ENCODE peak calls at places on chromosome 3, in seven cellular contexts. F, J, K, L, I, S and N are unnamed samples.

GRCh38 chr3:60055765-60056164 is 1005.9 kb upstream of the CFAP20DC start:
- DNase-seq in F (no peak), J (no peak), K (no peak), L (no peak), I (no peak), S (no peak), N (no peak)

GRCh38 chr3:16994842-16995535 is 110.2 kb downstream of the PLCL2 start:
- DNase-seq in F (no peak), J (no peak), K (no peak), L (peak), I (no peak), S (no peak), N (no peak)

GRCh38 chr3:124504332-124505059 is 225.8 kb upstream of the UMPS start:
- DNase-seq in F (no peak), J (no peak), K (no peak), L (no peak), I (no peak), S (no peak), N (no peak)

GRCh38 chr3:27095588-27096222 is 273.5 kb downstream of the NEK10 start:
- DNase-seq in F (no peak), J (no peak), K (no peak), L (no peak), I (no peak), S (no peak), N (no peak)

GRCh38 chr3:17138246-17139039 is 253.7 kb downstream of the PLCL2 start:
- DNase-seq in F (no peak), J (no peak), K (no peak), L (no peak), I (no peak), S (no peak), N (no peak)

GRCh38 chr3:143199998-143200909 is 80.7 kb downstream of the CHST2 start:
- DNase-seq in F (no peak), J (no peak), K (no peak), L (no peak), I (no peak), S (no peak), N (no peak)

GRCh38 chr3:158770254-158771017 is 31.4 kb upstream of the MFSD1 start:
- DNase-seq in F (no peak), J (no peak), K (no peak), L (no peak), I (no peak), S (peak), N (no peak)

GRCh38 chr3:61371123-61371522 is 119.9 kb upstream of the FHIT start:
- DNase-seq in F (no peak), J (no peak), K (no peak), L (no peak), I (no peak), S (peak), N (no peak)

GRCh38 chr3:45477026-45477725 is 88.8 kb downstream of the LARS2 start:
- DNase-seq in F (no peak), J (no peak), K (no peak), L (no peak), I (no peak), S (no peak), N (no peak)

GRCh38 chr3:43391621-43392020 is 105.3 kb downstream of the SNRK start:
- DNase-seq in F (no peak), J (no peak), K (no peak), L (no peak), I (no peak), S (no peak), N (no peak)

GRCh38 chr3:133525435-133525834 is 48.1 kb upstream of the CDV3 start:
- DNase-seq in F (no peak), J (no peak), K (no peak), L (no peak), I (no peak), S (no peak), N (no peak)

GRCh38 chr3:85939026-85939616 is 980.3 kb downstream of the CADM2 start:
- DNase-seq in F (no peak), J (no peak), K (no peak), L (no peak), I (no peak), S (no peak), N (no peak)

GRCh38 chr3:52240059-52240885 is 1.3 kb upstream of the TWF2 start:
- DNase-seq in F (peak), J (no peak), K (peak), L (no peak), I (peak), S (peak), N (peak)

GRCh38 chr3:111285691-111286090 is 214.1 kb downstream of the NECTIN3 start:
- DNase-seq in F (no peak), J (no peak), K (no peak), L (no peak), I (no peak), S (no peak), N (no peak)

GRCh38 chr3:45906681-45907220 is 20.4 kb downstream of the CCR9 start:
- DNase-seq in F (no peak), J (no peak), K (no peak), L (no peak), I (no peak), S (peak), N (no peak)

GRCh38 chr3:134517796-134518195 is 31.9 kb downstream of the CEP63 start:
- DNase-seq in F (no peak), J (no peak), K (no peak), L (no peak), I (no peak), S (no peak), N (no peak)

GRCh38 chr3:40309925-40310635 is 573 bp downstream of the EIF1B start:
- DNase-seq in F (peak), J (peak), K (peak), L (peak), I (peak), S (peak), N (peak)

GRCh38 chr3:195226900-195227447 is 44.0 kb downstream of the XXYLT1 start:
- DNase-seq in F (no peak), J (no peak), K (no peak), L (peak), I (peak), S (no peak), N (peak)

GRCh38 chr3:17645074-17645698 is 97.2 kb downstream of the TBC1D5 start:
- DNase-seq in F (no peak), J (no peak), K (peak), L (no peak), I (no peak), S (peak), N (no peak)

GRCh38 chr3:111392911-111393351 is 149.1 kb upstream of the CD96 start:
- DNase-seq in F (no peak), J (no peak), K (no peak), L (no peak), I (no peak), S (no peak), N (no peak)

GRCh38 chr3:194312743-194313281 is 38.3 kb downstream of the CPN2 start:
- DNase-seq in F (peak), J (peak), K (no peak), L (no peak), I (peak), S (no peak), N (peak)

GRCh38 chr3:133412511-133413165 is 12.8 kb downstream of the BFSP2 start:
- DNase-seq in F (no peak), J (peak), K (no peak), L (no peak), I (no peak), S (no peak), N (peak)

GRCh38 chr3:46852329-46852720 is 10.9 kb downstream of the MYL3 start:
- DNase-seq in F (no peak), J (no peak), K (no peak), L (no peak), I (peak), S (no peak), N (no peak)

GRCh38 chr3:116001063-116001765 is 377.9 kb downstream of the GAP43 start:
- DNase-seq in F (no peak), J (no peak), K (no peak), L (no peak), I (no peak), S (no peak), N (no peak)

GRCh38 chr3:160003520-160004128 is 15.0 kb downstream of the IL12A start:
- DNase-seq in F (peak), J (no peak), K (no peak), L (peak), I (peak), S (no peak), N (peak)

GRCh38 chr3:71447803-71448202 is 135.7 kb downstream of the FOXP1 start:
- DNase-seq in F (no peak), J (no peak), K (no peak), L (no peak), I (no peak), S (no peak), N (no peak)

GRCh38 chr3:152320201-152320617 is 51.5 kb downstream of the MBNL1 start:
- DNase-seq in F (no peak), J (no peak), K (no peak), L (no peak), I (no peak), S (peak), N (no peak)
- H3K4me3 ChIP-seq in F (no peak), J (no peak), K (no peak), L (no peak), I (no peak), S (no peak), N (no peak)

GRCh38 chr3:126102530-126102951 is 18.6 kb upstream of the SLC41A3 start:
- DNase-seq in F (peak), J (no peak), K (no peak), L (no peak), I (no peak), S (no peak), N (peak)
- TF ChIP-seq POLR2AphosphoS5 in F (no peak), J (no peak), K (no peak), L (no peak), I (no peak), S (no peak), N (no peak)

DNA sequence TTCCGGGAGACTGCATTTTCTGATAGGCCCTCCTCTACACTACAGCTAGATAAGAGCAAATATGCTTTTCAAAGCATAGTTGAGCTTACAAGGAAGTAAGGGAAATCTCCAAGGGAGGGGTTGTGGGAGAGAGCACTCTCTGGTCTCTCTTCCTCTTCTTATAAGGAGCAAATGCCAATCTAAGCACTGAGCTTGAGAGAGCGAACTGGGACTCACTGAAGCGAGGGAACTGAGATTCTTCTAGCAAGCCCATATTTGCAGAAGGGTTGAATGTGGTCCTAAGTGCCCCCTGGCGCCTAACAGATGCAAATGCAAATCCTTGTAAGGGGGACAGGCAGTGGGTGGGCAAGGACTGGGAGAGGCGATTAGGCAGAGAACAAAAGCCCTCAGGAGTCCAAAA is 164.8 kb downstream of the ERC2 start:
- DNase-seq in F (no peak), J (no peak), K (peak), L (no peak), I (no peak), S (peak), N (no peak)
- TF ChIP-seq CTCF in F (no peak), J (peak), K (peak), L (no peak), I (peak), S (peak), N (no peak)

GRCh38 chr3:14175383-14176037 is 2.9 kb downstream of the XPC start:
- DNase-seq in F (no peak), J (no peak), K (no peak), L (no peak), I (no peak), S (no peak), N (no peak)
- H3K4me3 ChIP-seq in F (no peak), J (no peak), K (no peak), L (no peak), I (no peak), S (no peak), N (no peak)

DNA sequence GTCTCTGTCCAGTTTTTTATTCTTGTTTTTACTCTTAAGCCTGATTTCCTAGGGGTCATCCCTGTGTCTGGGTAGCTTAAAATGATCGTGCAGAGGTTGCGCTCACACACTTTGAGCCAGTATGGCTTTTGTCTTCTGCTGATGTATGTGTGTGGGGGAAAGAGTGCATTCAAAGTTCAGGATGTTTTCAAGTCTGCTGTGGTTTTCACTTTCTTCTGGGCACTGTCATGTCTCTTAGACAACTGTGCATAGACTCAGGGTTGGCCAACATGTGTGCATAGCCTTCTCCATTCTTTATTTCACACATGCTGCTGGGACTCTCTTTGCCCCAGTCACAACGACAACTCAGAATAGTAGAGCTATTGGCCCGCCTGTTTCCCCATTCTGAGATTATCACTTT is 139.1 kb downstream of the WNT7A start:
- DNase-seq in F (no peak), J (no peak), K (no peak), L (no peak), I (no peak), S (no peak), N (no peak)
- TF ChIP-seq POLR2AphosphoS5 in F (no peak), J (no peak), K (no peak), L (no peak), I (no peak), S (no peak), N (no peak)

GRCh38 chr3:100389025-100389424 is 11.9 kb downstream of the TOMM70 start:
- DNase-seq in F (no peak), J (no peak), K (no peak), L (no peak), I (no peak), S (no peak), N (no peak)

GRCh38 chr3:100384735-100385134 is 16.2 kb downstream of the TOMM70 start:
- DNase-seq in F (no peak), J (no peak), K (no peak), L (no peak), I (no peak), S (no peak), N (no peak)

DNA sequence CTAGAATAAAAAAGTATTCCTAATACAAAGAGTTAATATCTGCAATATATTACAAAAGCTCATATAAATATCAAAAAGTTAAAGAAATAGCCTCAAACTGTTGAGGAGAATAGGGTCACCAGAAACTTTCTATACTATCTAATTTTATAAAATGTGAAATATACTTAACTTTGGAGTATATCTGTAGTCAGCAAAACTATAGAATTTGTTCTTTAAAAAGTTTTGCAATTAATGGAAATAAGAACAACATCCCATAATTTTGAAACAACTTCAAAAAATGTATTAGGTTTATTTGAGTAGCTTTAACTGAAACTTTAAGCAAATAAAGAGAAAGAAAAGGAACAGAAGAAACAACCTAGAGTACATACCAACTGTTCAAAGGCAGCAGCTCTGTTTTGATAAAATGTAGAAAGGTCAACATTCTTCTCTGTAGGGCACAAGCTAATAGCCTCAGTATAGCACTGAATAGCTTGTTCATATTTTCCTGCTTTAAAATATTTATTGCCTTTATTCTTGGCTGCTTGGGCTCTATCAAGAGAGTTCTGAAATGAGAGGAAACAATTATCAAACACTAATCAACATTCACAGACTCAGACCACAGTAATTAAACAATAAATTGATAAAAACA is 14.3 kb downstream of the TOMM70 start:
- DNase-seq in F (no peak), J (no peak), K (no peak), L (no peak), I (no peak), S (no peak), N (no peak)
- TF ChIP-seq CTCF in F (no peak), J (no peak), K (no peak), L (no peak), I (no peak), S (no peak), N (no peak)

DNA sequence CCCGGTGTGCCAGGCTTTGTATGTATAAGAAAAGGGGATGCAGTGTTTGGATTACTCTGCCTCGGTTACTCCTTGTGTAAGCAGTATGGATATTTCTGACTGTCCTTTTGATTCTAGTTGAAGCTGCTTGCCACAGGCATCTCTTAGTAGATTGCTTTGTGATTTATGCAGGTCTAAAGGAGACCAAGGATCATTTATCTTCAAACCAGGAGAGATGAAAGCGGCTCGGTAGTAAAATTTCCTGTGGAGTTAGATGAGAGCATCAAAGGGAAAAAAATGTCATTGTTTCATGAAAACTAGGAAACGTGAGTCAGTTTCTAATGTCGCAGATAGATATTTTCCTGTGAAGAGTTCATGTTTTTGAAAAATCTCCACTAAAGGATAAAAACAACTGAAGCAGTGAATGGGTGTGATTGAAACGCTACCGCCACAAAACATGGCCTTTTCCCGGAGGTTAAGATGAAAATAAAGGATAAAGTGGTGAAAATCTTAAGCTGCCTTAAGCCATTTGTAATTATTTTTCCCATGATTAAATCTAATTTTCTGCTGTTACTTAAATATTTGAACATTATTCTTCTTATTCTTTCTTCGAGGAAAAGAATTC is 254.1 kb upstream of the TBL1XR1 start:
- DNase-seq in F (no peak), J (no peak), K (no peak), L (no peak), I (no peak), S (no peak), N (no peak)
- H3K4me3 ChIP-seq in F (no peak), J (no peak), K (no peak), L (no peak), I (no peak), S (no peak), N (no peak)

GRCh38 chr3:127013758-127014535 is 31.0 kb downstream of the PLXNA1 start:
- DNase-seq in F (no peak), J (no peak), K (no peak), L (no peak), I (no peak), S (no peak), N (no peak)

GRCh38 chr3:127011270-127011992 is 28.5 kb downstream of the PLXNA1 start:
- DNase-seq in F (no peak), J (no peak), K (no peak), L (no peak), I (no peak), S (no peak), N (no peak)

GRCh38 chr3:127013196-127013595 is 30.3 kb downstream of the PLXNA1 start:
- DNase-seq in F (no peak), J (no peak), K (no peak), L (no peak), I (no peak), S (no peak), N (no peak)

GRCh38 chr3:127009531-127009930 is 26.6 kb downstream of the PLXNA1 start:
- DNase-seq in F (no peak), J (no peak), K (no peak), L (no peak), I (no peak), S (no peak), N (no peak)

GRCh38 chr3:127012091-127012490 is 29.2 kb downstream of the PLXNA1 start:
- DNase-seq in F (no peak), J (no peak), K (no peak), L (no peak), I (no peak), S (no peak), N (no peak)
- TF ChIP-seq POLR2AphosphoS5 in F (no peak), J (no peak), K (no peak), L (no peak), I (no peak), S (no peak), N (no peak)